ENCODE peak calls at places on chromosomes 1 and 21, in four cellular contexts. G, Z, F and Y are unnamed samples.

GRCh38 chr1:158145173-158145719 is 35.4 kb upstream of the CD1D start:
- DNase-seq in Z (no peak), G (peak), F (peak), Y (peak)

GRCh38 chr1:84960371-84960770 is 36.5 kb downstream of the MCOLN2 start:
- DNase-seq in F (peak), Z (no peak), G (no peak), Y (no peak)

GRCh38 chr1:52352690-52353089 is 13.3 kb downstream of the CC2D1B start:
- DNase-seq in F (no peak), G (no peak), Z (no peak), Y (no peak)

GRCh38 chr1:34988581-34988980 is 3.4 kb upstream of the TMEM35B start:
- DNase-seq in Z (no peak), G (no peak), F (no peak), Y (no peak)

GRCh38 chr21:38811257-38811656 is 5.5 kb downstream of the ETS2 start:
- DNase-seq in F (no peak), Z (no peak), G (no peak), Y (peak)

GRCh38 chr1:220876511-220877347 is 2.5 kb upstream of the HLX start:
- DNase-seq in F (peak), G (no peak), Z (peak), Y (no peak)

GRCh38 chr1:63593887-63594617 is 841 bp downstream of the PGM1 start:
- DNase-seq in G (peak), Z (peak), F (peak), Y (peak)

GRCh38 chr1:27152004-27152828 is 2.7 kb downstream of the SLC9A1 start:
- DNase-seq in Z (peak), G (no peak), F (peak), Y (no peak)

GRCh38 chr1:17056586-17056985 is 2.8 kb upstream of the SDHB start:
- DNase-seq in G (no peak), Z (no peak), F (no peak), Y (no peak)

GRCh38 chr1:50615036-50615750 is 191.9 kb upstream of the DMRTA2 start:
- DNase-seq in G (no peak), F (no peak), Z (no peak), Y (no peak)

GRCh38 chr1:217521317-217521716 is 109.6 kb downstream of the GPATCH2 start:
- DNase-seq in F (no peak), G (no peak), Z (no peak), Y (no peak)

GRCh38 chr1:202160377-202160940 is at the start of gene PTPN7:
- DNase-seq in F (peak), Z (no peak), G (no peak), Y (no peak)

GRCh38 chr1:24551910-24552571 is 3.8 kb upstream of the NCMAP start:
- DNase-seq in G (no peak), F (no peak), Z (peak), Y (no peak)

GRCh38 chr1:21175670-21176581 is 771 bp downstream of the EIF4G3 start:
- DNase-seq in G (peak), F (peak), Z (peak), Y (peak)

GRCh38 chr1:28966617-28967016 is 52.2 kb downstream of the EPB41 start:
- DNase-seq in G (no peak), F (no peak), Z (no peak), Y (no peak)

GRCh38 chr1:154775559-154776338 is 94.3 kb downstream of the KCNN3 start:
- DNase-seq in F (no peak), G (no peak), Z (peak), Y (no peak)

GRCh38 chr1:150609726-150610125 is 19.7 kb downstream of the ENSA start:
- DNase-seq in G (no peak), F (no peak), Z (no peak), Y (no peak)

GRCh38 chr1:32014199-32014936 is 700 bp downstream of the KHDRBS1 start:
- DNase-seq in F (peak), Z (peak), G (peak), Y (peak)

GRCh38 chr1:230713915-230714764 is at the start of gene AGT:
- DNase-seq in G (peak), F (peak), Z (no peak), Y (no peak)

GRCh38 chr1:147241955-147242448 is 482 bp upstream of the CHD1L start:
- DNase-seq in G (no peak), Z (peak), F (no peak), Y (no peak)

GRCh38 chr1:208312706-208313105 is 68.5 kb upstream of the PLXNA2 start:
- DNase-seq in F (no peak), G (no peak), Z (no peak), Y (no peak)

GRCh38 chr1:28329395-28330153 is 734 bp downstream of the MED18 start:
- DNase-seq in G (no peak), Z (peak), F (peak), Y (no peak)

GRCh38 chr1:63663873-63664272 is 70.7 kb downstream of the PGM1 start:
- DNase-seq in F (no peak), Z (no peak), G (no peak), Y (no peak)

GRCh38 chr1:14441302-14441741 is 157.2 kb upstream of the KAZN start:
- DNase-seq in Z (no peak), G (peak), F (no peak), Y (peak)

GRCh38 chr21:15249285-15249993 is 184.6 kb upstream of the NRIP1 start:
- DNase-seq in Z (no peak), F (no peak), G (no peak), Y (no peak)

GRCh38 chr1:32303997-32304622 is 12.2 kb downstream of the HDAC1 start:
- DNase-seq in F (no peak), Z (no peak), G (no peak), Y (no peak)

GRCh38 chr1:9271861-9272595 is 20.7 kb upstream of the SPSB1 start:
- DNase-seq in F (no peak), Z (no peak), G (no peak), Y (no peak)

GRCh38 chr21:45607021-45607921 is 36.3 kb upstream of the PCBP3 start:
- DNase-seq in Z (peak), F (no peak), G (no peak), Y (peak)

GRCh38 chr1:106620521-106620954 is 435.9 kb upstream of the PRMT6 start:
- DNase-seq in Z (no peak), F (peak), G (no peak), Y (peak)

DNA sequence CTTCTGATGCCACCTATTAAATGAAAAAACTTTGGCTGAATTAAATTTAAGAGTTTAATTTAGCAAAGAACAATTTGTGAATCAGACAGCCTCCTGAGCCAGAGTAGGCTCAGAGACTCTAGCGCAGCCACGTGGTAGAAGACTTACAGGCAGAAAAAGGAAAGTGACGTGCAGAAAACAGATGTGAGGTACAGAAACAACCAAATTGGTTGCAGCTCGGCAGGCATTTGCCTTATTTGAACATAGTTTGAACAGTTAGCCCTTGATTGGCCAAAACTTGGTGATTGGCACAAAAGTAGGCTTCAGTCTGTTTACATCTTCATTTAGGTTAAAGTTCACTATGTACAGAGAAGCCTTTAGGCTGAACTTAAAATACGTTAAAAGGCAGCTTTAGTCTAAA is 22.9 kb downstream of the TCP10L start:
- DNase-seq in Z (no peak), F (no peak), G (peak), Y (no peak)
- TF ChIP-seq CTCF in Z (no peak), F (peak), G (peak), Y (peak)

GRCh38 chr1:39386997-39387396 is 104.4 kb upstream of the BMP8A start:
- DNase-seq in F (no peak), G (no peak), Z (no peak), Y (no peak)
- H3K27ac ChIP-seq in F (no peak), G (peak), Z (peak), Y (no peak)

DNA sequence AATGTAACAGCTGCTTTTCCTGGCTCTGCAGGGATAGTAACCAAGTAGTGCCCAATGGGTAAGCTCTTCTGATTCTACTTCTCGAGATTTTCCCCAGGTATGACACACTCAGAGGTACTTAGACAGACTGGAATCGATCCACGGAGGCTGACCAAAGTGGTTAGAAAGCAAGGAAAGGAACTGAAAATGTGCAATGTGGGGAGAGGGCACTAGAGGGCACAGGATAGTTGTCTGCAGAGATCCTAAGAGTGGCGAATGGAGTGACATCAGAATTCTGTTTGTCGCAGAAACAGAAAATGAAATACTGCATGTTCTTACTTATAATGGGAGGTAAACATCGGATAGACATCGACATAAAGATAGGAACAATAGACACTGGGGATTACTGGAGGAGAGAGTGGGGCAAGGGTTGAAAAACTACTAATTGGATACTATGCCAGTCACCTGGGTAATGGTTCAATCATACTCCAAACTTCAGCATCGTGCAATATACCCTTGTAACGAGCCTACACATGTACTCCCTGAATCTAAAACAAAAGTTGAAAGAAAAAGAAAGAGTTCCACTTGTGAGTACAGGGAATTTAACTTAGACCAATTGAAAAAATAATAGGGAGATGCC is 23.3 kb downstream of the CYP2J2 start:
- DNase-seq in Z (peak), G (no peak), F (peak), Y (peak)
- TF ChIP-seq CTCF in Z (peak), G (peak), F (peak), Y (peak)

DNA sequence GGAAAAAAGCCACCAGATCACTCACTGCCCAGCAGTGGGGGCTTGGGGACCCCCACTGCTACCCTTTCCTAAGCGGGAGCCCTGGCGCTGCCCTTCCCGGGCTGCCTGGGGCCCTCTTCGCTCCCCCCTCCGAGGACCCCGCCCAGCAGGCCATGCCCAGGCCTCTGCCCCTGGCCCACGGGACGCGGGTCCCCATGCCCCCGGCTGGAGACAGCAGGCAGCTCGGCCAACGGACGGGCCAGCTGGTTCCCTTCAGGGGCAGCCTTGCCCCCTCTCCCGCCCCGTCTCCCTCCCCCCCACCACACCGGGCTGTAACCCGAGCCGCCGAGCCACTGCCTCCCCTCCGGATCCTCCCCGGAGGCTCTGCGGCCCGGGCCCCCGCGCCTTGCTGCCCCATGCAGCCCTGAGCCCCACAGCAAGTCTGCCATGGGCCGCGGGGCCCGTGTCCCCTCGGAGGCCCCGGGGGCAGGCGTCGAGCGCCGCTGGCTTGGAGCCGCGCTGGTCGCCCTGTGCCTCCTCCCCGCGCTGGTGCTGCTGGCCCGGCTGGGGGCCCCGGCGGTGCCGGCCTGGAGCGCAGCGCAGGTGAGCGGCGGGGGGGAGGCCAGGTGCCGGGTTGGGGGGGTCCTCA is at the start of gene MMP23B:
- DNase-seq in Z (peak), G (no peak), F (no peak), Y (no peak)
- H3K27ac ChIP-seq in Z (no peak), G (peak), F (peak), Y (no peak)

DNA sequence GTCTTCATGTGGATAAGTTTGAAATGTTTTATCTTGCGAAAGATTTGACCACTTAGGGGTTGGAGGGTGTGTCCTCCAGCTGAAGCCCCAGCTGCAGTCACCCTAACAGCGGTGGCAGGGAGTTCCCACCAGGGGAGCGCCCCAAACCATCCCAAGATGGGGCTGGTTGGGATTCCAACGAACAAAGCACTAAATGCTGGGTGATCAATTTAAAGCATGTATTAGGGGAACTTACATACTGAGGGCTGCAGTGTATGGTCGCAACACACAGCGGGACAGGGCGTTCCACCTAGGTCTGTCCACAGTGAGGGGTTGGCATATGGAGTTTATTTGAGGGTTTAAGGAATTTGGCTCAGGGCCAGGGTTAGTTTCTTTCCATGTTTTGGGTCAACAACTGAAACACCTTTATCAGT is 26.3 kb downstream of the SLC37A1 start:
- DNase-seq in G (no peak), Z (no peak), F (no peak), Y (no peak)
- TF ChIP-seq CTCF in G (no peak), Z (peak), F (no peak), Y (no peak)

GRCh38 chr1:11188381-11188780 is 774 bp upstream of the ANGPTL7 start:
- DNase-seq in F (no peak), Z (no peak), G (no peak), Y (no peak)

GRCh38 chr1:11188858-11189451 is at the start of gene ANGPTL7:
- DNase-seq in G (no peak), F (no peak), Z (no peak), Y (no peak)

GRCh38 chr1:11187936-11188335 is 1.2 kb upstream of the ANGPTL7 start:
- DNase-seq in Z (no peak), F (no peak), G (no peak), Y (no peak)

GRCh38 chr1:11187458-11187857 is 1.7 kb upstream of the ANGPTL7 start:
- DNase-seq in F (no peak), Z (no peak), G (no peak), Y (no peak)

GRCh38 chr1:11187000-11187399 is 2.2 kb upstream of the ANGPTL7 start:
- DNase-seq in Z (no peak), F (no peak), G (no peak), Y (no peak)
- H3K27ac ChIP-seq in Z (no peak), F (no peak), G (no peak), Y (no peak)

GRCh38 chr1:45300669-45300997 is 26.1 kb upstream of the HPDL start:
- DNase-seq in F (no peak), G (no peak), Z (no peak), Y (no peak)
- TF ChIP-seq CTCF in F (no peak), G (no peak), Z (no peak), Y (no peak)

GRCh38 chr1:184050631-184051030 is 899 bp upstream of the TSEN15 start:
- DNase-seq in F (no peak), Z (no peak), G (no peak), Y (no peak)
- H3K27ac ChIP-seq in F (peak), Z (peak), G (peak), Y (no peak)

GRCh38 chr1:55055951-55056631 is 16.7 kb downstream of the PCSK9 start:
- DNase-seq in Z (no peak), G (no peak), F (no peak), Y (no peak)
- TF ChIP-seq CTCF in Z (no peak), G (no peak), F (no peak), Y (no peak)